ENCODE peak calls at places on chromosomes 7 and 10, in eight cellular contexts. M is HT1080; N is BJ; A is effector memory CD8-positive, alpha-beta T cell; R is naive B cell; J is T-helper 1 cell; S is substantia nigra; T is NCI-H1092. U is an unnamed sample.

GRCh38 chr10:514137-514671 is 175.3 kb downstream of the DIP2C start:
- DNase-seq in M (no peak), J (no peak), S (peak), R (no peak), T (peak), A (no peak), N (no peak), U (no peak)

GRCh38 chr10:69800665-69801064 is 1.0 kb upstream of the COL13A1 start:
- DNase-seq in R (no peak), J (no peak), T (no peak), S (no peak), A (no peak), N (no peak), M (no peak), U (no peak)

GRCh38 chr10:98444314-98445006 is 2.3 kb downstream of the HPS1 start:
- DNase-seq in T (no peak), S (no peak), A (no peak), N (no peak), J (no peak), M (no peak), R (peak), U (no peak)

GRCh38 chr10:114879541-114880158 is 58.1 kb downstream of the FHIP2A start:
- DNase-seq in A (peak), T (no peak), M (peak), S (peak), J (peak), N (no peak), R (peak), U (peak)

GRCh38 chr7:130149575-130150139 is 55.5 kb downstream of the TMEM209 start:
- DNase-seq in R (peak), T (peak), A (no peak), N (no peak), M (no peak), J (no peak), S (no peak), U (no peak)

GRCh38 chr10:79221110-79222051 is 125.9 kb upstream of the PPIF start:
- DNase-seq in A (no peak), S (peak), J (no peak), T (peak), R (no peak), N (peak), M (no peak), U (no peak)

GRCh38 chr10:11140963-11141362 is 123.3 kb downstream of the CELF2 start:
- DNase-seq in A (no peak), T (no peak), M (no peak), J (no peak), N (no peak), S (no peak), R (no peak), U (no peak)

GRCh38 chr7:128419262-128419661 is 9.5 kb upstream of the IMPDH1 start:
- DNase-seq in J (no peak), M (no peak), N (no peak), R (no peak), S (no peak), A (no peak), T (no peak), U (no peak)

GRCh38 chr7:105524840-105525239 is 2.8 kb upstream of the PUS7 start:
- DNase-seq in N (no peak), T (no peak), R (peak), A (no peak), S (no peak), J (no peak), M (no peak), U (no peak)

GRCh38 chr7:111049971-111050680 is 40.8 kb upstream of the LRRN3 start:
- DNase-seq in J (no peak), T (no peak), M (no peak), R (no peak), A (no peak), S (no peak), N (no peak), U (no peak)

GRCh38 chr7:101702362-101702850 is 73.3 kb upstream of the MYL10 start:
- DNase-seq in N (no peak), R (no peak), J (no peak), A (no peak), M (peak), S (no peak), T (no peak), U (no peak)

GRCh38 chr7:50653116-50653854 is 88.1 kb upstream of the DDC start:
- DNase-seq in A (no peak), J (no peak), N (no peak), T (no peak), M (no peak), R (no peak), S (no peak), U (no peak)

GRCh38 chr10:11358923-11359560 is 252.4 kb downstream of the USP6NL start:
- DNase-seq in S (no peak), N (no peak), J (no peak), T (no peak), R (no peak), A (no peak), M (no peak), U (no peak)

GRCh38 chr10:52351911-52352310 is 37.8 kb downstream of the DKK1 start:
- DNase-seq in S (no peak), N (peak), M (no peak), R (no peak), A (no peak), J (no peak), T (no peak), U (no peak)

GRCh38 chr7:30702200-30702599 is 19.9 kb upstream of the CRHR2 start:
- DNase-seq in A (peak), M (no peak), J (peak), R (no peak), S (no peak), N (no peak), T (no peak), U (no peak)

GRCh38 chr7:522071-522937 is 2.7 kb upstream of the PDGFA start:
- DNase-seq in J (no peak), A (no peak), S (peak), N (no peak), M (no peak), R (peak), T (no peak), U (peak)

GRCh38 chr7:79506481-79506880 is 53.0 kb upstream of the MAGI2 start:
- DNase-seq in J (no peak), S (no peak), T (no peak), M (peak), R (no peak), A (no peak), N (no peak), U (no peak)

GRCh38 chr7:80923211-80923612 is 4.4 kb upstream of the SEMA3C start:
- DNase-seq in A (no peak), M (no peak), S (no peak), T (peak), R (no peak), N (no peak), J (no peak), U (no peak)

GRCh38 chr10:16773334-16773733 is 43.9 kb downstream of the RSU1 start:
- DNase-seq in N (no peak), M (no peak), J (no peak), A (no peak), T (no peak), R (no peak), S (no peak), U (no peak)

GRCh38 chr7:40332516-40332915 is 197.7 kb downstream of the SUGCT start:
- DNase-seq in R (no peak), T (no peak), J (no peak), N (no peak), S (no peak), M (no peak), A (no peak), U (no peak)

GRCh38 chr10:80172896-80173295 is 32.4 kb downstream of the ANXA11 start:
- DNase-seq in T (no peak), R (no peak), M (no peak), A (no peak), S (no peak), N (no peak), J (no peak), U (no peak)

GRCh38 chr10:131101011-131101410 is 210.5 kb downstream of the TCERG1L start:
- DNase-seq in A (no peak), R (no peak), S (no peak), N (no peak), M (no peak), T (no peak), J (no peak), U (no peak)

U was measured in T-helper 2 cell treated with Interferon-gamma antibody and Interleukin-4, amounts not matched to agents 5 μg/mL and 100 μg/mL, for 36 hours.